ENCODE peak calls at places on chromosomes 12 and 14, in ten cellular contexts. One of them, this sample, is unnamed.

GRCh38 chr14:70714055-70714550 is 72.4 kb downstream of the TTC9 start:
- DNase-seq in type B pancreatic cell: no peak
- DNase-seq in hepatocyte: peak
- DNase-seq in psoas muscle: no peak
- DNase-seq in mesothelial cell of epicardium: peak
- DNase-seq in colonic mucosa: peak
- DNase-seq in lung: no peak
- DNase-seq in Calu3: peak
- DNase-seq in choroid plexus epithelial cell: peak
- DNase-seq in prostate gland: peak
- DNase-seq in this sample: no peak

GRCh38 chr12:29562167-29562776 is 64.8 kb upstream of the OVCH1 start:
- DNase-seq in type B pancreatic cell: no peak
- DNase-seq in hepatocyte: no peak
- DNase-seq in psoas muscle: no peak
- DNase-seq in mesothelial cell of epicardium: no peak
- DNase-seq in colonic mucosa: peak
- DNase-seq in lung: no peak
- DNase-seq in Calu3: no peak
- DNase-seq in choroid plexus epithelial cell: peak
- DNase-seq in prostate gland: no peak
- DNase-seq in this sample: no peak

GRCh38 chr12:186006-186625 is 27.8 kb downstream of the SLC6A12 start:
- DNase-seq in type B pancreatic cell: no peak
- DNase-seq in hepatocyte: no peak
- DNase-seq in psoas muscle: no peak
- DNase-seq in mesothelial cell of epicardium: no peak
- DNase-seq in colonic mucosa: no peak
- DNase-seq in lung: no peak
- DNase-seq in Calu3: no peak
- DNase-seq in choroid plexus epithelial cell: no peak
- DNase-seq in prostate gland: no peak
- DNase-seq in this sample: no peak

GRCh38 chr14:85531594-85532391 is 1.8 kb downstream of the FLRT2 start:
- DNase-seq in type B pancreatic cell: peak
- DNase-seq in hepatocyte: peak
- DNase-seq in psoas muscle: peak
- DNase-seq in mesothelial cell of epicardium: peak
- DNase-seq in colonic mucosa: peak
- DNase-seq in lung: peak
- DNase-seq in Calu3: no peak
- DNase-seq in choroid plexus epithelial cell: peak
- DNase-seq in prostate gland: peak
- DNase-seq in this sample: peak

GRCh38 chr14:91731018-91731417 is 868 bp downstream of the CATSPERB start:
- DNase-seq in type B pancreatic cell: no peak
- DNase-seq in hepatocyte: no peak
- DNase-seq in psoas muscle: no peak
- DNase-seq in mesothelial cell of epicardium: no peak
- DNase-seq in colonic mucosa: no peak
- DNase-seq in lung: no peak
- DNase-seq in Calu3: no peak
- DNase-seq in choroid plexus epithelial cell: no peak
- DNase-seq in prostate gland: no peak
- DNase-seq in this sample: no peak

GRCh38 chr14:61477845-61478438 is 156.6 kb downstream of the PRKCH start:
- DNase-seq in type B pancreatic cell: no peak
- DNase-seq in hepatocyte: no peak
- DNase-seq in psoas muscle: peak
- DNase-seq in mesothelial cell of epicardium: no peak
- DNase-seq in colonic mucosa: peak
- DNase-seq in lung: peak
- DNase-seq in Calu3: peak
- DNase-seq in choroid plexus epithelial cell: peak
- DNase-seq in prostate gland: no peak
- DNase-seq in this sample: no peak

GRCh38 chr12:53828598-53828997 is 76.8 kb upstream of the CISTR start:
- DNase-seq in type B pancreatic cell: no peak
- DNase-seq in hepatocyte: no peak
- DNase-seq in psoas muscle: no peak
- DNase-seq in mesothelial cell of epicardium: no peak
- DNase-seq in colonic mucosa: no peak
- DNase-seq in lung: no peak
- DNase-seq in Calu3: no peak
- DNase-seq in choroid plexus epithelial cell: no peak
- DNase-seq in prostate gland: no peak
- DNase-seq in this sample: no peak

GRCh38 chr14:55807059-55807499 is 227.1 kb downstream of the KTN1 start:
- DNase-seq in type B pancreatic cell: no peak
- DNase-seq in hepatocyte: peak
- DNase-seq in psoas muscle: peak
- DNase-seq in mesothelial cell of epicardium: peak
- DNase-seq in colonic mucosa: peak
- DNase-seq in lung: peak
- DNase-seq in Calu3: peak
- DNase-seq in choroid plexus epithelial cell: peak
- DNase-seq in prostate gland: peak
- DNase-seq in this sample: no peak

GRCh38 chr12:123064885-123065619 is 84.6 kb downstream of the ARL6IP4 start:
- DNase-seq in type B pancreatic cell: no peak
- DNase-seq in hepatocyte: no peak
- DNase-seq in psoas muscle: no peak
- DNase-seq in mesothelial cell of epicardium: no peak
- DNase-seq in colonic mucosa: no peak
- DNase-seq in lung: no peak
- DNase-seq in Calu3: no peak
- DNase-seq in choroid plexus epithelial cell: no peak
- DNase-seq in prostate gland: no peak
- DNase-seq in this sample: no peak

GRCh38 chr12:75444444-75445136 is 36.0 kb upstream of the GLIPR1 start:
- DNase-seq in type B pancreatic cell: no peak
- DNase-seq in hepatocyte: no peak
- DNase-seq in psoas muscle: no peak
- DNase-seq in mesothelial cell of epicardium: no peak
- DNase-seq in colonic mucosa: no peak
- DNase-seq in lung: no peak
- DNase-seq in Calu3: no peak
- DNase-seq in choroid plexus epithelial cell: peak
- DNase-seq in prostate gland: no peak
- DNase-seq in this sample: no peak

GRCh38 chr14:52547526-52547925 is 4.8 kb downstream of the TXNDC16 start:
- DNase-seq in type B pancreatic cell: no peak
- DNase-seq in hepatocyte: no peak
- DNase-seq in psoas muscle: no peak
- DNase-seq in mesothelial cell of epicardium: no peak
- DNase-seq in colonic mucosa: no peak
- DNase-seq in lung: no peak
- DNase-seq in Calu3: no peak
- DNase-seq in choroid plexus epithelial cell: no peak
- DNase-seq in prostate gland: no peak
- DNase-seq in this sample: no peak

GRCh38 chr12:32270818-32271710 is 128.3 kb upstream of the FGD4 start:
- DNase-seq in type B pancreatic cell: no peak
- DNase-seq in hepatocyte: peak
- DNase-seq in psoas muscle: no peak
- DNase-seq in mesothelial cell of epicardium: no peak
- DNase-seq in colonic mucosa: no peak
- DNase-seq in lung: no peak
- DNase-seq in Calu3: peak
- DNase-seq in choroid plexus epithelial cell: peak
- DNase-seq in prostate gland: no peak
- DNase-seq in this sample: no peak

GRCh38 chr12:5808956-5809355 is 136.1 kb downstream of the ANO2 start:
- DNase-seq in type B pancreatic cell: no peak
- DNase-seq in hepatocyte: peak
- DNase-seq in psoas muscle: no peak
- DNase-seq in mesothelial cell of epicardium: no peak
- DNase-seq in colonic mucosa: no peak
- DNase-seq in lung: no peak
- DNase-seq in Calu3: no peak
- DNase-seq in choroid plexus epithelial cell: no peak
- DNase-seq in prostate gland: no peak
- DNase-seq in this sample: no peak

DNA sequence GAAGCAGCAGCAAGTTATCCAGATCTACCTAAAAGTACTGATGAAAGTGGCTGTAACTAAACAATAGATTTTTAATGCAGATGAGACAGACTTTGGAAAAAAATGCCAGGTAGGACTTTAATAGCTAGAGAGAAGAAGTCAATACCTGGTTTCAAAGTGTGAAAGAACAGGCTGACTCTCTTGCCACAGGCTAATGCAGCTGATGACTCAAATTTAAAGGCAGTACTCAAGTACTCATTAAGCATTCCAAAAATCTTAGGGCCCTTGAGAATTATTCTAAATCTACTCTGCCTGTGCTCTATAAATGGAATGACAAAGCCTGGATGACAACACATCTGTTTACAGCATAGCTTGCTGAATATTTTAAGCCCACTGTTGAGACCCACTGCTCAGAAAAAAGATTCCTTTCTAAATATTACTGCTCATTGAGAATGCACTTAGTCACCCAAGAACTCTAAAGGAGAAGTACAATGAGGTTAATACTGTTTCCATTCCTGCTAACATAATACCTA is 68.6 kb upstream of the SYT1 start:
- DNase-seq in type B pancreatic cell: no peak
- DNase-seq in hepatocyte: no peak
- DNase-seq in psoas muscle: no peak
- DNase-seq in mesothelial cell of epicardium: no peak
- DNase-seq in colonic mucosa: no peak
- DNase-seq in lung: no peak
- DNase-seq in Calu3: no peak
- DNase-seq in choroid plexus epithelial cell: no peak
- DNase-seq in prostate gland: no peak
- DNase-seq in this sample: no peak
- TF ChIP-seq CTCF in type B pancreatic cell: no peak
- TF ChIP-seq CTCF in hepatocyte: no peak
- TF ChIP-seq CTCF in psoas muscle: no peak
- TF ChIP-seq CTCF in mesothelial cell of epicardium: no peak
- TF ChIP-seq CTCF in colonic mucosa: no peak
- TF ChIP-seq CTCF in lung: no peak
- TF ChIP-seq CTCF in Calu3: no peak
- TF ChIP-seq CTCF in choroid plexus epithelial cell: no peak
- TF ChIP-seq CTCF in prostate gland: no peak
- TF ChIP-seq CTCF in this sample: no peak

GRCh38 chr12:129193263-129193871 is 340.1 kb downstream of the GLT1D1 start:
- DNase-seq in type B pancreatic cell: no peak
- DNase-seq in hepatocyte: no peak
- DNase-seq in psoas muscle: no peak
- DNase-seq in mesothelial cell of epicardium: no peak
- DNase-seq in colonic mucosa: peak
- DNase-seq in lung: no peak
- DNase-seq in Calu3: peak
- DNase-seq in choroid plexus epithelial cell: peak
- DNase-seq in prostate gland: no peak
- DNase-seq in this sample: no peak
- TF ChIP-seq CTCF in type B pancreatic cell: peak
- TF ChIP-seq CTCF in hepatocyte: peak
- TF ChIP-seq CTCF in psoas muscle: peak
- TF ChIP-seq CTCF in mesothelial cell of epicardium: peak
- TF ChIP-seq CTCF in colonic mucosa: peak
- TF ChIP-seq CTCF in lung: peak
- TF ChIP-seq CTCF in Calu3: peak
- TF ChIP-seq CTCF in choroid plexus epithelial cell: peak
- TF ChIP-seq CTCF in prostate gland: peak
- TF ChIP-seq CTCF in this sample: peak

DNA sequence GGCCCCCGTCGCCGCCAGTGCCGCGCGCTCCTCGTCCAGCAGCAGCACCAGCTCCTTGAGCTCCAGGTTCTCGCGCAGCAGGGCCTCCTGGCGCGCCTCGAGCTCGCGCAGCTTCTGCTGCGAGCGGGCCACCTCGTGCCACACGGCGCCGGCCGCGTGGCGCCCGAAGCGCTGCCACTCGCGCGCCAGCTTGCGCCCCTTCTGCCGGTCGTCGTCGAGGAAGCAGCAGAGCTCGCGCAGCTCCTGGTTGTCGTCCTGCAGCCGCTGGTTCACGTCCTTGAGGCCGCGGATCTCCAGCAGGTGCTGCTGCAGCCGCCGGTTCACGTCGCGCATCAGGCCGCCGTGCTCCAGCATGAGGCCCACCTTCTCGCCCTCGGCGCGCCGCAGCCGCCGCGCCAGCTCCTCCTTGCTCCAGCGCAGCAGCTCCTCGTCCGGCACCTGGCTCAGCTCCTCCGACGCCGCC is 505 bp downstream of the CCDC85C start:
- DNase-seq in type B pancreatic cell: no peak
- DNase-seq in hepatocyte: peak
- DNase-seq in psoas muscle: peak
- DNase-seq in mesothelial cell of epicardium: peak
- DNase-seq in colonic mucosa: no peak
- DNase-seq in lung: no peak
- DNase-seq in Calu3: peak
- DNase-seq in choroid plexus epithelial cell: peak
- DNase-seq in prostate gland: no peak
- DNase-seq in this sample: no peak
- TF ChIP-seq CTCF in type B pancreatic cell: no peak
- TF ChIP-seq CTCF in hepatocyte: peak
- TF ChIP-seq CTCF in psoas muscle: no peak
- TF ChIP-seq CTCF in mesothelial cell of epicardium: no peak
- TF ChIP-seq CTCF in colonic mucosa: no peak
- TF ChIP-seq CTCF in lung: no peak
- TF ChIP-seq CTCF in Calu3: no peak
- TF ChIP-seq CTCF in choroid plexus epithelial cell: no peak
- TF ChIP-seq CTCF in prostate gland: no peak
- TF ChIP-seq CTCF in this sample: no peak

GRCh38 chr14:93330609-93331000 is 2.2 kb downstream of the BTBD7 start:
- DNase-seq in type B pancreatic cell: no peak
- DNase-seq in hepatocyte: no peak
- DNase-seq in psoas muscle: no peak
- DNase-seq in mesothelial cell of epicardium: no peak
- DNase-seq in colonic mucosa: no peak
- DNase-seq in lung: no peak
- DNase-seq in Calu3: no peak
- DNase-seq in choroid plexus epithelial cell: no peak
- DNase-seq in prostate gland: no peak
- DNase-seq in this sample: no peak

GRCh38 chr14:93333631-93334095 is 827 bp upstream of the BTBD7 start:
- DNase-seq in type B pancreatic cell: no peak
- DNase-seq in hepatocyte: no peak
- DNase-seq in psoas muscle: no peak
- DNase-seq in mesothelial cell of epicardium: no peak
- DNase-seq in colonic mucosa: no peak
- DNase-seq in lung: no peak
- DNase-seq in Calu3: no peak
- DNase-seq in choroid plexus epithelial cell: no peak
- DNase-seq in prostate gland: no peak
- DNase-seq in this sample: no peak

GRCh38 chr14:93332032-93332852 is 594 bp downstream of the BTBD7 start:
- DNase-seq in type B pancreatic cell: peak
- DNase-seq in hepatocyte: peak
- DNase-seq in psoas muscle: peak
- DNase-seq in mesothelial cell of epicardium: peak
- DNase-seq in colonic mucosa: peak
- DNase-seq in lung: peak
- DNase-seq in Calu3: peak
- DNase-seq in choroid plexus epithelial cell: peak
- DNase-seq in prostate gland: peak
- DNase-seq in this sample: peak

GRCh38 chr14:93331375-93332031 is 1.3 kb downstream of the BTBD7 start:
- DNase-seq in type B pancreatic cell: no peak
- DNase-seq in hepatocyte: no peak
- DNase-seq in psoas muscle: peak
- DNase-seq in mesothelial cell of epicardium: no peak
- DNase-seq in colonic mucosa: peak
- DNase-seq in lung: no peak
- DNase-seq in Calu3: peak
- DNase-seq in choroid plexus epithelial cell: no peak
- DNase-seq in prostate gland: no peak
- DNase-seq in this sample: no peak

GRCh38 chr14:93332853-93333630 is at the start of gene BTBD7:
- DNase-seq in type B pancreatic cell: peak
- DNase-seq in hepatocyte: peak
- DNase-seq in psoas muscle: peak
- DNase-seq in mesothelial cell of epicardium: peak
- DNase-seq in colonic mucosa: peak
- DNase-seq in lung: peak
- DNase-seq in Calu3: peak
- DNase-seq in choroid plexus epithelial cell: peak
- DNase-seq in prostate gland: peak
- DNase-seq in this sample: peak
- TF ChIP-seq CTCF in type B pancreatic cell: peak
- TF ChIP-seq CTCF in hepatocyte: peak
- TF ChIP-seq CTCF in psoas muscle: peak
- TF ChIP-seq CTCF in mesothelial cell of epicardium: peak
- TF ChIP-seq CTCF in colonic mucosa: peak
- TF ChIP-seq CTCF in lung: no peak
- TF ChIP-seq CTCF in Calu3: no peak
- TF ChIP-seq CTCF in choroid plexus epithelial cell: peak
- TF ChIP-seq CTCF in prostate gland: peak
- TF ChIP-seq CTCF in this sample: peak